ENCODE peak calls at places on chromosomes 1 and 21, in nine cellular contexts. B is activated CD8-positive, alpha-beta T cell treated with anti-CD3 and anti-CD28 coated beads for 36 hours; Y is fibroblast of villous mesenchyme; O is heart right ventricle; J is anterior cingulate cortex; E is activated naive CD8-positive, alpha-beta T cell treated with anti-CD3 and anti-CD28 coated beads for 36 hours; R is Kasumi-1; I is HS-5; H is progenitor cell of endocrine pancreas. Q is an unnamed sample.

GRCh38 chr1:227952374-227953021 is 4.8 kb upstream of the WNT9A start:
- DNase-seq in B (no peak), Y (no peak), O (no peak), J (no peak), E (no peak), R (no peak), I (no peak), H (peak), Q (no peak)

GRCh38 chr1:170126691-170127090 is 19.1 kb upstream of the NTMT2 start:
- DNase-seq in B (no peak), Y (peak), O (no peak), J (no peak), E (no peak), R (peak), I (peak), H (no peak), Q (no peak)

GRCh38 chr1:205571747-205572146 is 60.1 kb downstream of the ELK4 start:
- DNase-seq in B (no peak), Y (no peak), O (no peak), J (no peak), E (no peak), R (no peak), I (no peak), H (no peak), Q (no peak)

GRCh38 chr1:7536891-7537591 is 234.1 kb upstream of the VAMP3 start:
- DNase-seq in B (no peak), Y (no peak), O (no peak), J (no peak), E (no peak), R (no peak), I (no peak), H (no peak), Q (no peak)

GRCh38 chr1:232207089-232207723 is 422.7 kb downstream of the SIPA1L2 start:
- DNase-seq in B (no peak), Y (no peak), O (no peak), J (no peak), E (no peak), R (no peak), I (no peak), H (no peak), Q (no peak)

GRCh38 chr1:165914136-165914798 is 86.9 kb downstream of the UCK2 start:
- DNase-seq in B (peak), Y (peak), O (peak), J (no peak), E (peak), R (peak), I (no peak), H (peak), Q (no peak)

GRCh38 chr1:178870944-178871343 is at the start of gene ANGPTL1:
- DNase-seq in B (no peak), Y (peak), O (peak), J (no peak), E (no peak), R (no peak), I (no peak), H (no peak), Q (no peak)

GRCh38 chr21:42010507-42011493 is 640 bp upstream of the ZBTB21 start:
- DNase-seq in B (peak), Y (peak), O (no peak), J (no peak), E (peak), R (peak), I (no peak), H (peak), Q (no peak)

GRCh38 chr1:164702664-164703063 is 143.7 kb downstream of the PBX1 start:
- DNase-seq in B (no peak), Y (no peak), O (no peak), J (no peak), E (no peak), R (no peak), I (no peak), H (no peak), Q (no peak)

GRCh38 chr1:109928591-109929111 is 18.0 kb downstream of the CSF1 start:
- DNase-seq in B (no peak), Y (peak), O (peak), J (no peak), E (no peak), R (no peak), I (no peak), H (no peak), Q (no peak)

GRCh38 chr1:109877320-109877771 is 33.3 kb upstream of the CSF1 start:
- DNase-seq in B (no peak), Y (peak), O (peak), J (no peak), E (no peak), R (no peak), I (peak), H (no peak), Q (no peak)

GRCh38 chr1:93143136-93143535 is 37.1 kb downstream of the TMED5 start:
- DNase-seq in B (no peak), Y (no peak), O (no peak), J (no peak), E (no peak), R (no peak), I (no peak), H (no peak), Q (no peak)

GRCh38 chr1:175984813-175985212 is 222.3 kb downstream of the COP1 start:
- DNase-seq in B (no peak), Y (no peak), O (no peak), J (no peak), E (no peak), R (no peak), I (no peak), H (no peak), Q (no peak)

GRCh38 chr1:210189426-210189825 is 43.2 kb upstream of the SERTAD4 start:
- DNase-seq in B (no peak), Y (no peak), O (no peak), J (no peak), E (no peak), R (no peak), I (no peak), H (no peak), Q (no peak)

GRCh38 chr1:19949016-19949415 is 25.6 kb upstream of the PLA2G2E start:
- DNase-seq in B (no peak), Y (peak), O (no peak), J (no peak), E (no peak), R (no peak), I (peak), H (no peak), Q (no peak)

GRCh38 chr1:8147922-8148321 is 121.8 kb upstream of the ERRFI1 start:
- DNase-seq in B (no peak), Y (no peak), O (no peak), J (no peak), E (no peak), R (no peak), I (no peak), H (no peak), Q (no peak)